ENCODE peak calls at places on chromosome 3, in seven cellular contexts. E is transverse colon, S is IMR-90, H is Peyer's patch, C is keratinocyte, G is upper lobe of right lung, K is tibial artery. M is an unnamed sample.

GRCh38 chr3:179606534-179607085 is 2.0 kb downstream of the NDUFB5 start:
- DNase-seq in E (no peak), S (no peak), H (no peak), C (no peak), G (no peak), K (no peak), M (no peak)

GRCh38 chr3:87413821-87414220 is 137.4 kb upstream of the POU1F1 start:
- DNase-seq in E (no peak), S (no peak), H (no peak), C (no peak), G (no peak), K (no peak), M (no peak)

GRCh38 chr3:67875338-67875737 is 220.9 kb upstream of the SUCLG2 start:
- DNase-seq in E (no peak), S (peak; percentile 3), H (peak; percentile 47), C (no peak), G (no peak), K (no peak), M (no peak)

GRCh38 chr3:120460862-120461261 is 10.1 kb upstream of the FSTL1 start:
- DNase-seq in E (no peak), S (no peak), H (no peak), C (no peak), G (no peak), K (no peak), M (no peak)

GRCh38 chr3:25338158-25338725 is 89.8 kb upstream of the RARB start:
- DNase-seq in E (no peak), S (no peak), H (no peak), C (no peak), G (no peak), K (no peak), M (no peak)

GRCh38 chr3:94293793-94294195 is 230.9 kb downstream of the NSUN3 start:
- DNase-seq in E (no peak), S (no peak), H (no peak), C (peak; percentile 11), G (no peak), K (no peak), M (no peak)

GRCh38 chr3:2765002-2765579 is 345.1 kb downstream of the IL5RA start:
- DNase-seq in E (no peak), S (no peak), H (no peak), C (no peak), G (no peak), K (no peak), M (no peak)

GRCh38 chr3:134330895-134331810 is 43.1 kb downstream of the AMOTL2 start:
- DNase-seq in E (no peak), S (peak; percentile 71), H (peak; percentile 45), C (no peak), G (no peak), K (peak; percentile 79), M (no peak)

GRCh38 chr3:10380906-10381795 is 60.2 kb upstream of the SEC13 start:
- DNase-seq in E (no peak), S (no peak), H (no peak), C (no peak), G (no peak), K (no peak), M (no peak)

GRCh38 chr3:71254658-71255057 is 328.9 kb downstream of the FOXP1 start:
- DNase-seq in E (no peak), S (peak; percentile 63), H (no peak), C (no peak), G (no peak), K (no peak), M (no peak)

GRCh38 chr3:179949428-179949827 is 87.3 kb downstream of the PEX5L start:
- DNase-seq in E (no peak), S (no peak), H (no peak), C (no peak), G (no peak), K (no peak), M (no peak)

GRCh38 chr3:48403533-48404439 is 26.1 kb downstream of the PLXNB1 start:
- DNase-seq in E (no peak), S (no peak), H (peak; percentile 31), C (no peak), G (no peak), K (peak; percentile 68), M (peak; percentile 32)

GRCh38 chr3:48565591-48566400 is 2.2 kb upstream of the UCN2 start:
- DNase-seq in E (no peak), S (peak; percentile 64), H (no peak), C (no peak), G (no peak), K (no peak), M (peak; percentile 69)

GRCh38 chr3:124851136-124851535 is 36.0 kb downstream of the ITGB5 start:
- DNase-seq in E (no peak), S (no peak), H (no peak), C (no peak), G (no peak), K (no peak), M (no peak)

GRCh38 chr3:55877703-55878102 is 390.6 kb upstream of the WNT5A start:
- DNase-seq in E (no peak), S (no peak), H (no peak), C (no peak), G (no peak), K (no peak), M (no peak)

GRCh38 chr3:177201707-177202397 is 4.6 kb upstream of the TBL1XR1 start:
- DNase-seq in E (peak; percentile 42), S (peak; percentile 62), H (peak; percentile 73), C (peak; percentile 83), G (no peak), K (no peak), M (no peak)

GRCh38 chr3:50137567-50137966 is 17.6 kb upstream of the SEMA3F start:
- DNase-seq in E (no peak), S (no peak), H (no peak), C (no peak), G (no peak), K (no peak), M (no peak)

GRCh38 chr3:50139308-50139707 is 15.8 kb upstream of the SEMA3F start:
- DNase-seq in E (no peak), S (no peak), H (no peak), C (no peak), G (no peak), K (no peak), M (no peak)

GRCh38 chr3:50139718-50140423 is 15.3 kb upstream of the SEMA3F start:
- DNase-seq in E (no peak), S (no peak), H (no peak), C (no peak), G (no peak), K (no peak), M (no peak)

GRCh38 chr3:50136714-50137405 is 18.3 kb upstream of the SEMA3F start:
- DNase-seq in E (no peak), S (no peak), H (no peak), C (no peak), G (no peak), K (no peak), M (no peak)

GRCh38 chr3:50138266-50139230 is 16.6 kb upstream of the SEMA3F start:
- DNase-seq in E (no peak), S (no peak), H (no peak), C (no peak), G (no peak), K (no peak), M (no peak)
- H3K4me3 ChIP-seq in E (no peak overlapping the region), S (no peak overlapping the region), H (no peak overlapping the region), C (no peak overlapping the region), G (no peak overlapping the region), K (no peak overlapping the region), M (no peak overlapping the region)

GRCh38 chr3:39469258-39469657 is 1.8 kb downstream of the MOBP start:
- DNase-seq in E (no peak), S (no peak), H (no peak), C (no peak), G (no peak), K (no peak), M (no peak)

GRCh38 chr3:39469945-39470344 is 2.5 kb downstream of the MOBP start:
- DNase-seq in E (no peak), S (no peak), H (no peak), C (no peak), G (no peak), K (no peak), M (no peak)

GRCh38 chr3:39466988-39467387 is 492 bp upstream of the MOBP start:
- DNase-seq in E (no peak), S (no peak), H (no peak), C (no peak), G (no peak), K (no peak), M (no peak)

GRCh38 chr3:39467394-39468107 is at the start of gene MOBP:
- DNase-seq in E (no peak), S (no peak), H (no peak), C (no peak), G (no peak), K (no peak), M (no peak)

GRCh38 chr3:39468108-39468436 is 592 bp downstream of the MOBP start:
- DNase-seq in E (no peak), S (no peak), H (no peak), C (no peak), G (no peak), K (no peak), M (no peak)
- TF ChIP-seq CTCF in E (no peak), S (no peak), H (no peak), C (no peak), G (no peak), K (no peak), M (no peak)

GRCh38 chr3:14957933-14958332 is 10.6 kb downstream of the NR2C2 start:
- DNase-seq in E (no peak), S (no peak), H (no peak), C (no peak), G (no peak), K (no peak), M (no peak)
- H3K4me1 ChIP-seq in E (peaks cover 7% of the 10 kb centered on the region), S (peaks cover 2% of the 10 kb centered on the region), H (no peaks in the 10 kb centered on the region), C (peaks cover 4% of the 10 kb centered on the region), G (peaks cover 17% of the 10 kb centered on the region), K (peaks cover 16% of the 10 kb centered on the region), M (peaks cover 34% of the 10 kb centered on the region)

GRCh38 chr3:41115069-41115468 is 84.2 kb upstream of the CTNNB1 start:
- DNase-seq in E (no peak), S (no peak), H (peak; percentile 61), C (no peak), G (no peak), K (no peak), M (no peak)

GRCh38 chr3:41120461-41120860 is 78.8 kb upstream of the CTNNB1 start:
- DNase-seq in E (no peak), S (no peak), H (no peak), C (no peak), G (no peak), K (no peak), M (no peak)

GRCh38 chr3:41118461-41119385 is 80.6 kb upstream of the CTNNB1 start:
- DNase-seq in E (peak; percentile 59), S (no peak), H (peak; percentile 79), C (no peak), G (no peak), K (no peak), M (no peak)

GRCh38 chr3:41116851-41117250 is 82.5 kb upstream of the CTNNB1 start:
- DNase-seq in E (no peak), S (no peak), H (no peak), C (no peak), G (no peak), K (no peak), M (no peak)

DNA sequence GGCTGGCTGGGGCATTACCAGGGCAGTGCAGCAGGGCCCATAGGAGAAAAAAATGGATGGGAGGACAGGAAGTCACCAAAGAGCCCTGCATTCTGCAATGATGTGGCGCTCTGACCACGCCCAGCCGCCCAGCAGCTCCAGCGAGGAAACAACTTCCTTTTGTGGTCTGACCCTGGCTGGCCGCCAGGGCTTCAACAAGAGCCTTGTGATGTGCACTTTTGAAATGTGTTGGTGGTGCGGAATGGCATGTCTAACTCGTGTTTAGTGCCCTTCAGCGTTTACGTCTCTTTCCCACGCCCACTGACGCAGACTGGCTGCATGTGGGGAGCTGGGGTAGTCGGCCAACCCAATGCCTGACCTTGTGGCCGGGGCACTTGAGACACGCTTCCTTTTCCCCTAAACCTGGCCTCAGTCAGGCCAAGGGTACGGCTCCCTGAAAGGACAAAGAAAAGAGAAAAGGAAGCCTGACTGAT is 81.9 kb upstream of the CTNNB1 start:
- DNase-seq in E (peak; percentile 90), S (peak; percentile 88), H (peak; percentile 95), C (peak; percentile 84), G (peak; percentile 98), K (peak; percentile 90), M (peak; percentile 96)
- H3K4me3 ChIP-seq in E (no peak overlapping the region), S (no peak overlapping the region), H (no peak overlapping the region), C (no peak overlapping the region), G (no peak overlapping the region), K (no peak overlapping the region), M (no peak overlapping the region)

M was measured in left lung.